ENCODE peak calls at places on chromosome 16, in seven cellular contexts. One of them, this sample, is unnamed.

GRCh38 chr16:55672471-55672870 is 16.7 kb downstream of the SLC6A2 start:
- DNase-seq in fibroblast of the aortic adventitia: peak
- DNase-seq in AG04450: no peak
- DNase-seq in A549: no peak
- DNase-seq in HL-60: no peak
- DNase-seq in activated B cell treated with CpG ODN at 0.5 μM for 24 hours: no peak
- DNase-seq in heart left ventricle: no peak
- DNase-seq in this sample: no peak

GRCh38 chr16:73095142-73095791 is 47.3 kb upstream of the ZFHX3 start:
- DNase-seq in activated B cell treated with CpG ODN at 0.5 μM for 24 hours: no peak
- DNase-seq in A549: no peak
- DNase-seq in fibroblast of the aortic adventitia: no peak
- DNase-seq in HL-60: no peak
- DNase-seq in heart left ventricle: no peak
- DNase-seq in AG04450: no peak
- DNase-seq in this sample: no peak

GRCh38 chr16:50313596-50314483 is 47.5 kb downstream of the ADCY7 start:
- DNase-seq in AG04450: no peak
- DNase-seq in A549: no peak
- DNase-seq in heart left ventricle: peak
- DNase-seq in HL-60: peak
- DNase-seq in fibroblast of the aortic adventitia: peak
- DNase-seq in activated B cell treated with CpG ODN at 0.5 μM for 24 hours: peak
- DNase-seq in this sample: peak

GRCh38 chr16:86578499-86579267 is at the start of gene FOXL1:
- DNase-seq in heart left ventricle: peak
- DNase-seq in activated B cell treated with CpG ODN at 0.5 μM for 24 hours: no peak
- DNase-seq in A549: no peak
- DNase-seq in HL-60: no peak
- DNase-seq in fibroblast of the aortic adventitia: no peak
- DNase-seq in AG04450: peak
- DNase-seq in this sample: no peak

GRCh38 chr16:31010539-31010938 is at the start of gene STX1B:
- DNase-seq in A549: no peak
- DNase-seq in fibroblast of the aortic adventitia: no peak
- DNase-seq in HL-60: no peak
- DNase-seq in AG04450: no peak
- DNase-seq in heart left ventricle: no peak
- DNase-seq in activated B cell treated with CpG ODN at 0.5 μM for 24 hours: no peak
- DNase-seq in this sample: no peak

GRCh38 chr16:74738134-74738541 is 36.5 kb downstream of the FA2H start:
- DNase-seq in HL-60: no peak
- DNase-seq in A549: peak
- DNase-seq in fibroblast of the aortic adventitia: no peak
- DNase-seq in heart left ventricle: no peak
- DNase-seq in activated B cell treated with CpG ODN at 0.5 μM for 24 hours: no peak
- DNase-seq in AG04450: no peak
- DNase-seq in this sample: peak

GRCh38 chr16:47311738-47312505 is 148.9 kb downstream of the ITFG1 start:
- DNase-seq in HL-60: no peak
- DNase-seq in fibroblast of the aortic adventitia: peak
- DNase-seq in activated B cell treated with CpG ODN at 0.5 μM for 24 hours: no peak
- DNase-seq in A549: no peak
- DNase-seq in AG04450: no peak
- DNase-seq in heart left ventricle: no peak
- DNase-seq in this sample: no peak

GRCh38 chr16:24508614-24509013 is 30.8 kb upstream of the RBBP6 start:
- DNase-seq in heart left ventricle: no peak
- DNase-seq in activated B cell treated with CpG ODN at 0.5 μM for 24 hours: no peak
- DNase-seq in A549: no peak
- DNase-seq in AG04450: peak
- DNase-seq in fibroblast of the aortic adventitia: peak
- DNase-seq in HL-60: no peak
- DNase-seq in this sample: no peak

GRCh38 chr16:52861614-52862022 is 191.1 kb downstream of the CHD9NB start:
- DNase-seq in fibroblast of the aortic adventitia: no peak
- DNase-seq in activated B cell treated with CpG ODN at 0.5 μM for 24 hours: no peak
- DNase-seq in AG04450: no peak
- DNase-seq in HL-60: no peak
- DNase-seq in A549: no peak
- DNase-seq in heart left ventricle: no peak
- DNase-seq in this sample: no peak

GRCh38 chr16:71658771-71659170 is 32.8 kb downstream of the MARVELD3 start:
- DNase-seq in AG04450: no peak
- DNase-seq in HL-60: no peak
- DNase-seq in activated B cell treated with CpG ODN at 0.5 μM for 24 hours: no peak
- DNase-seq in fibroblast of the aortic adventitia: no peak
- DNase-seq in heart left ventricle: no peak
- DNase-seq in A549: no peak
- DNase-seq in this sample: no peak

GRCh38 chr16:3655791-3656490 is 1.4 kb downstream of the DNASE1 start:
- DNase-seq in activated B cell treated with CpG ODN at 0.5 μM for 24 hours: no peak
- DNase-seq in AG04450: no peak
- DNase-seq in heart left ventricle: no peak
- DNase-seq in HL-60: no peak
- DNase-seq in fibroblast of the aortic adventitia: no peak
- DNase-seq in A549: no peak
- DNase-seq in this sample: no peak

GRCh38 chr16:78034530-78034929 is 12.2 kb downstream of the CLEC3A start:
- DNase-seq in HL-60: no peak
- DNase-seq in heart left ventricle: no peak
- DNase-seq in activated B cell treated with CpG ODN at 0.5 μM for 24 hours: no peak
- DNase-seq in fibroblast of the aortic adventitia: no peak
- DNase-seq in AG04450: no peak
- DNase-seq in A549: no peak
- DNase-seq in this sample: no peak

GRCh38 chr16:17368951-17369350 is 101.8 kb downstream of the XYLT1 start:
- DNase-seq in A549: no peak
- DNase-seq in activated B cell treated with CpG ODN at 0.5 μM for 24 hours: no peak
- DNase-seq in fibroblast of the aortic adventitia: no peak
- DNase-seq in heart left ventricle: no peak
- DNase-seq in HL-60: no peak
- DNase-seq in AG04450: no peak
- DNase-seq in this sample: no peak

GRCh38 chr16:322476-323143 is 29.9 kb downstream of the AXIN1 start:
- DNase-seq in HL-60: no peak
- DNase-seq in fibroblast of the aortic adventitia: no peak
- DNase-seq in A549: no peak
- DNase-seq in heart left ventricle: no peak
- DNase-seq in activated B cell treated with CpG ODN at 0.5 μM for 24 hours: no peak
- DNase-seq in AG04450: no peak
- DNase-seq in this sample: no peak

GRCh38 chr16:963913-964695 is 6.7 kb downstream of the LMF1 start:
- DNase-seq in activated B cell treated with CpG ODN at 0.5 μM for 24 hours: no peak
- DNase-seq in AG04450: no peak
- DNase-seq in fibroblast of the aortic adventitia: peak
- DNase-seq in HL-60: no peak
- DNase-seq in heart left ventricle: no peak
- DNase-seq in A549: no peak
- DNase-seq in this sample: no peak

GRCh38 chr16:57871457-57871856 is 69.2 kb upstream of the KIFC3 start:
- DNase-seq in heart left ventricle: no peak
- DNase-seq in AG04450: no peak
- DNase-seq in HL-60: no peak
- DNase-seq in fibroblast of the aortic adventitia: peak
- DNase-seq in activated B cell treated with CpG ODN at 0.5 μM for 24 hours: no peak
- DNase-seq in A549: peak
- DNase-seq in this sample: no peak

GRCh38 chr16:89822188-89823086 is 5.8 kb upstream of the SPIRE2 start:
- DNase-seq in heart left ventricle: no peak
- DNase-seq in A549: no peak
- DNase-seq in AG04450: no peak
- DNase-seq in HL-60: no peak
- DNase-seq in fibroblast of the aortic adventitia: no peak
- DNase-seq in activated B cell treated with CpG ODN at 0.5 μM for 24 hours: no peak
- DNase-seq in this sample: no peak

GRCh38 chr16:78813917-78814316 is 714.5 kb downstream of the WWOX start:
- DNase-seq in heart left ventricle: no peak
- DNase-seq in AG04450: no peak
- DNase-seq in A549: no peak
- DNase-seq in HL-60: no peak
- DNase-seq in activated B cell treated with CpG ODN at 0.5 μM for 24 hours: no peak
- DNase-seq in fibroblast of the aortic adventitia: no peak
- DNase-seq in this sample: no peak

GRCh38 chr16:20612551-20613470 is 36.6 kb upstream of the ACSM2B start:
- DNase-seq in heart left ventricle: peak
- DNase-seq in HL-60: no peak
- DNase-seq in activated B cell treated with CpG ODN at 0.5 μM for 24 hours: no peak
- DNase-seq in A549: no peak
- DNase-seq in fibroblast of the aortic adventitia: no peak
- DNase-seq in AG04450: no peak
- DNase-seq in this sample: no peak

GRCh38 chr16:70437582-70438324 is 1.1 kb downstream of the ST3GAL2 start:
- DNase-seq in activated B cell treated with CpG ODN at 0.5 μM for 24 hours: no peak
- DNase-seq in A549: no peak
- DNase-seq in heart left ventricle: no peak
- DNase-seq in AG04450: no peak
- DNase-seq in HL-60: no peak
- DNase-seq in fibroblast of the aortic adventitia: peak
- DNase-seq in this sample: no peak

DNA sequence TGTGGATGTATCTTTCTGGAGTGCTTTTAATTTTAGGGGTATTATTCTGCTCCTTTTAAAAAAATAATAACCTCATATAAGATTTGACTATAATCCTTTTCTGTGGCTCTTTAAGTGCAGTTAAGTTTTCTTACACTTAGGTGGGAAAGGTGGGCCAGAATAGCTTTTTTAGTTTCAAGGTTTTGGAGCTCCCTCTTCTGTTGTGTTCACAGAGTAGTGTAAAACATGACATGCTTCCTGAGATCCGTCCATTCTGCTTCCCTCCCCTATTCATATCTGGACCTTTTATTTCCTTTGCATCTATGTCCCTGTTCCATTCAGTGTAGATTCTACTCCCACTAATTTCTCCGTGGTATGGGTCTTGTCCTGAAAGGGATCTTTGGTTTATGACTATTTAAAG is 12.8 kb downstream of the LRRC36 start:
- DNase-seq in A549: no peak
- DNase-seq in heart left ventricle: no peak
- DNase-seq in AG04450: peak
- DNase-seq in HL-60: no peak
- DNase-seq in activated B cell treated with CpG ODN at 0.5 μM for 24 hours: no peak
- DNase-seq in fibroblast of the aortic adventitia: peak
- DNase-seq in this sample: no peak
- TF ChIP-seq CTCF in A549: peak
- TF ChIP-seq CTCF in heart left ventricle: no peak
- TF ChIP-seq CTCF in AG04450: peak
- TF ChIP-seq CTCF in HL-60: no peak
- TF ChIP-seq CTCF in activated B cell treated with CpG ODN at 0.5 μM for 24 hours: no peak
- TF ChIP-seq CTCF in fibroblast of the aortic adventitia: peak
- TF ChIP-seq CTCF in this sample: peak

GRCh38 chr16:29995330-29995910 is at the start of gene HIRIP3:
- DNase-seq in AG04450: peak
- DNase-seq in activated B cell treated with CpG ODN at 0.5 μM for 24 hours: peak
- DNase-seq in HL-60: peak
- DNase-seq in heart left ventricle: peak
- DNase-seq in A549: peak
- DNase-seq in fibroblast of the aortic adventitia: no peak
- DNase-seq in this sample: peak
- TF ChIP-seq CTCF in AG04450: no peak
- TF ChIP-seq CTCF in activated B cell treated with CpG ODN at 0.5 μM for 24 hours: no peak
- TF ChIP-seq CTCF in HL-60: no peak
- TF ChIP-seq CTCF in heart left ventricle: no peak
- TF ChIP-seq CTCF in A549: no peak
- TF ChIP-seq CTCF in fibroblast of the aortic adventitia: no peak
- TF ChIP-seq CTCF in this sample: no peak

GRCh38 chr16:63287411-63287810 is 1251.2 kb upstream of the CDH8 start:
- DNase-seq in heart left ventricle: no peak
- DNase-seq in AG04450: no peak
- DNase-seq in fibroblast of the aortic adventitia: no peak
- DNase-seq in A549: no peak
- DNase-seq in activated B cell treated with CpG ODN at 0.5 μM for 24 hours: no peak
- DNase-seq in HL-60: no peak
- DNase-seq in this sample: no peak

GRCh38 chr16:63292036-63292435 is 1255.8 kb upstream of the CDH8 start:
- DNase-seq in heart left ventricle: no peak
- DNase-seq in fibroblast of the aortic adventitia: no peak
- DNase-seq in HL-60: no peak
- DNase-seq in A549: no peak
- DNase-seq in AG04450: no peak
- DNase-seq in activated B cell treated with CpG ODN at 0.5 μM for 24 hours: no peak
- DNase-seq in this sample: no peak

GRCh38 chr16:63289834-63290460 is 1253.7 kb upstream of the CDH8 start:
- DNase-seq in AG04450: no peak
- DNase-seq in heart left ventricle: no peak
- DNase-seq in fibroblast of the aortic adventitia: no peak
- DNase-seq in HL-60: peak
- DNase-seq in activated B cell treated with CpG ODN at 0.5 μM for 24 hours: no peak
- DNase-seq in A549: peak
- DNase-seq in this sample: no peak
- TF ChIP-seq CTCF in AG04450: peak
- TF ChIP-seq CTCF in heart left ventricle: peak
- TF ChIP-seq CTCF in fibroblast of the aortic adventitia: no peak
- TF ChIP-seq CTCF in HL-60: peak
- TF ChIP-seq CTCF in activated B cell treated with CpG ODN at 0.5 μM for 24 hours: no peak
- TF ChIP-seq CTCF in A549: peak
- TF ChIP-seq CTCF in this sample: peak

GRCh38 chr16:80954985-80955384 is 51.7 kb downstream of the CMC2 start:
- DNase-seq in HL-60: no peak
- DNase-seq in activated B cell treated with CpG ODN at 0.5 μM for 24 hours: no peak
- DNase-seq in AG04450: no peak
- DNase-seq in heart left ventricle: no peak
- DNase-seq in fibroblast of the aortic adventitia: no peak
- DNase-seq in A549: no peak
- DNase-seq in this sample: no peak
- TF ChIP-seq CTCF in HL-60: no peak
- TF ChIP-seq CTCF in activated B cell treated with CpG ODN at 0.5 μM for 24 hours: no peak
- TF ChIP-seq CTCF in AG04450: no peak
- TF ChIP-seq CTCF in heart left ventricle: no peak
- TF ChIP-seq CTCF in fibroblast of the aortic adventitia: no peak
- TF ChIP-seq CTCF in A549: no peak
- TF ChIP-seq CTCF in this sample: no peak

This sample was measured in chondrocyte.